ENCODE peak calls at places on chromosomes 5 and 9, in four cellular contexts. I, S, H and M are unnamed samples.

GRCh38 chr5:1002836-1003235 is 5.8 kb upstream of the NKD2 start:
- DNase-seq in I (no peak), S (no peak), H (no peak), M (peak)

GRCh38 chr5:6744841-6745705 is 31.8 kb downstream of the TENT4A start:
- DNase-seq in I (no peak), S (no peak), H (no peak), M (no peak)

GRCh38 chr9:79221084-79221483 is 350.7 kb upstream of the TLE4 start:
- DNase-seq in I (peak), S (no peak), H (no peak), M (no peak)

GRCh38 chr9:28999806-29000205 is 1426.5 kb upstream of the C9orf72 start:
- DNase-seq in I (no peak), S (no peak), H (no peak), M (no peak)

GRCh38 chr5:39638803-39639202 is 214.0 kb upstream of the DAB2 start:
- DNase-seq in I (no peak), S (no peak), H (no peak), M (no peak)

GRCh38 chr5:138180841-138181240 is 1.9 kb downstream of the KIF20A start:
- DNase-seq in I (no peak), S (no peak), H (no peak), M (no peak)

GRCh38 chr5:132066871-132067270 is 6.4 kb downstream of the IL3 start:
- DNase-seq in I (no peak), S (no peak), H (no peak), M (no peak)

GRCh38 chr9:114143214-114143613 is 12.1 kb upstream of the COL27A1 start:
- DNase-seq in I (no peak), S (no peak), H (no peak), M (no peak)

GRCh38 chr5:171521219-171521633 is 101.8 kb downstream of the FGF18 start:
- DNase-seq in I (peak), S (peak), H (no peak), M (no peak)

GRCh38 chr9:5388026-5388806 is 48.5 kb upstream of the RLN1 start:
- DNase-seq in I (no peak), S (peak), H (no peak), M (no peak)

GRCh38 chr5:157983906-157984551 is 125.1 kb upstream of the CLINT1 start:
- DNase-seq in I (no peak), S (no peak), H (no peak), M (no peak)

GRCh38 chr9:4497855-4498254 is 7.6 kb downstream of the SLC1A1 start:
- DNase-seq in I (peak), S (no peak), H (no peak), M (no peak)